ENCODE peak calls at places on chromosomes 13 and 19, in ten cellular contexts. One of them, this sample, is unnamed. For H3K4me1, the result is how much of the 10 kb centered on the place peaks cover.

GRCh38 chr19:38425810-38426466 is at the start of gene RASGRP4:
- DNase-seq in spleen: peak
- DNase-seq in body of pancreas: no peak
- DNase-seq in ascending aorta: no peak
- DNase-seq in endothelial cell of umbilical vein: no peak
- DNase-seq in SJSA1: no peak
- DNase-seq in ovary: no peak
- DNase-seq in heart right ventricle: peak
- DNase-seq in CD4-positive, alpha-beta memory T cell: peak
- DNase-seq in mammary epithelial cell: no peak
- DNase-seq in this sample: no peak

GRCh38 chr19:18879579-18880373 is 16.2 kb downstream of the CERS1 start:
- DNase-seq in body of pancreas: no peak
- DNase-seq in ascending aorta: no peak
- DNase-seq in mammary epithelial cell: peak
- DNase-seq in CD4-positive, alpha-beta memory T cell: peak
- DNase-seq in endothelial cell of umbilical vein: peak
- DNase-seq in spleen: peak
- DNase-seq in heart right ventricle: no peak
- DNase-seq in ovary: no peak
- DNase-seq in SJSA1: no peak
- DNase-seq in this sample: peak

GRCh38 chr13:113065406-113066141 is 40.0 kb upstream of the F7 start:
- DNase-seq in heart right ventricle: peak
- DNase-seq in spleen: no peak
- DNase-seq in mammary epithelial cell: no peak
- DNase-seq in SJSA1: no peak
- DNase-seq in CD4-positive, alpha-beta memory T cell: no peak
- DNase-seq in ovary: no peak
- DNase-seq in endothelial cell of umbilical vein: no peak
- DNase-seq in body of pancreas: no peak
- DNase-seq in ascending aorta: no peak
- DNase-seq in this sample: no peak

GRCh38 chr19:8537099-8537498 is 23.1 kb upstream of the ZNF414 start:
- DNase-seq in spleen: no peak
- DNase-seq in CD4-positive, alpha-beta memory T cell: no peak
- DNase-seq in body of pancreas: no peak
- DNase-seq in mammary epithelial cell: no peak
- DNase-seq in ascending aorta: no peak
- DNase-seq in ovary: no peak
- DNase-seq in heart right ventricle: no peak
- DNase-seq in endothelial cell of umbilical vein: no peak
- DNase-seq in SJSA1: no peak
- DNase-seq in this sample: no peak

GRCh38 chr13:98599502-98600328 is 22.8 kb upstream of the STK24 start:
- DNase-seq in spleen: no peak
- DNase-seq in CD4-positive, alpha-beta memory T cell: no peak
- DNase-seq in endothelial cell of umbilical vein: no peak
- DNase-seq in heart right ventricle: no peak
- DNase-seq in ascending aorta: no peak
- DNase-seq in SJSA1: no peak
- DNase-seq in body of pancreas: no peak
- DNase-seq in ovary: no peak
- DNase-seq in mammary epithelial cell: no peak
- DNase-seq in this sample: no peak

GRCh38 chr19:47228168-47228936 is 2.6 kb downstream of the BBC3 start:
- DNase-seq in CD4-positive, alpha-beta memory T cell: peak
- DNase-seq in ovary: peak
- DNase-seq in spleen: peak
- DNase-seq in heart right ventricle: peak
- DNase-seq in SJSA1: peak
- DNase-seq in endothelial cell of umbilical vein: no peak
- DNase-seq in mammary epithelial cell: peak
- DNase-seq in body of pancreas: peak
- DNase-seq in ascending aorta: no peak
- DNase-seq in this sample: peak

GRCh38 chr19:982567-983170 is 1.5 kb upstream of the WDR18 start:
- DNase-seq in body of pancreas: peak
- DNase-seq in spleen: peak
- DNase-seq in heart right ventricle: peak
- DNase-seq in SJSA1: peak
- DNase-seq in ovary: peak
- DNase-seq in CD4-positive, alpha-beta memory T cell: peak
- DNase-seq in mammary epithelial cell: peak
- DNase-seq in ascending aorta: no peak
- DNase-seq in endothelial cell of umbilical vein: peak
- DNase-seq in this sample: peak

GRCh38 chr13:72456486-72456885 is 270.9 kb downstream of the MZT1 start:
- DNase-seq in endothelial cell of umbilical vein: no peak
- DNase-seq in heart right ventricle: no peak
- DNase-seq in CD4-positive, alpha-beta memory T cell: no peak
- DNase-seq in ascending aorta: no peak
- DNase-seq in SJSA1: no peak
- DNase-seq in body of pancreas: no peak
- DNase-seq in ovary: no peak
- DNase-seq in spleen: no peak
- DNase-seq in mammary epithelial cell: no peak
- DNase-seq in this sample: no peak

GRCh38 chr13:36919206-36919832 is 719 bp downstream of the SMAD9 start:
- DNase-seq in endothelial cell of umbilical vein: no peak
- DNase-seq in ovary: peak
- DNase-seq in ascending aorta: no peak
- DNase-seq in mammary epithelial cell: peak
- DNase-seq in heart right ventricle: peak
- DNase-seq in SJSA1: peak
- DNase-seq in CD4-positive, alpha-beta memory T cell: no peak
- DNase-seq in body of pancreas: peak
- DNase-seq in spleen: no peak
- DNase-seq in this sample: no peak

GRCh38 chr13:70893832-70894231 is 785.6 kb upstream of the KLHL1 start:
- DNase-seq in ascending aorta: no peak
- DNase-seq in mammary epithelial cell: no peak
- DNase-seq in heart right ventricle: no peak
- DNase-seq in endothelial cell of umbilical vein: no peak
- DNase-seq in ovary: no peak
- DNase-seq in SJSA1: no peak
- DNase-seq in body of pancreas: no peak
- DNase-seq in spleen: no peak
- DNase-seq in CD4-positive, alpha-beta memory T cell: no peak
- DNase-seq in this sample: no peak

GRCh38 chr19:1707240-1707639 is 46.1 kb upstream of the ONECUT3 start:
- DNase-seq in ovary: no peak
- DNase-seq in SJSA1: no peak
- DNase-seq in endothelial cell of umbilical vein: no peak
- DNase-seq in spleen: no peak
- DNase-seq in CD4-positive, alpha-beta memory T cell: no peak
- DNase-seq in ascending aorta: no peak
- DNase-seq in mammary epithelial cell: no peak
- DNase-seq in heart right ventricle: no peak
- DNase-seq in body of pancreas: no peak
- DNase-seq in this sample: no peak

GRCh38 chr13:106520205-106521004 is 15.1 kb downstream of the EFNB2 start:
- DNase-seq in endothelial cell of umbilical vein: peak
- DNase-seq in CD4-positive, alpha-beta memory T cell: no peak
- DNase-seq in mammary epithelial cell: no peak
- DNase-seq in body of pancreas: no peak
- DNase-seq in SJSA1: no peak
- DNase-seq in ovary: no peak
- DNase-seq in ascending aorta: no peak
- DNase-seq in heart right ventricle: no peak
- DNase-seq in spleen: no peak
- DNase-seq in this sample: no peak

GRCh38 chr19:19134687-19135158 is 3.6 kb downstream of the TMEM161A start:
- DNase-seq in endothelial cell of umbilical vein: no peak
- DNase-seq in mammary epithelial cell: no peak
- DNase-seq in spleen: no peak
- DNase-seq in body of pancreas: peak
- DNase-seq in CD4-positive, alpha-beta memory T cell: peak
- DNase-seq in heart right ventricle: no peak
- DNase-seq in SJSA1: no peak
- DNase-seq in ascending aorta: no peak
- DNase-seq in ovary: no peak
- DNase-seq in this sample: no peak

GRCh38 chr13:38697628-38698333 is 10.9 kb downstream of the FREM2 start:
- DNase-seq in spleen: no peak
- DNase-seq in heart right ventricle: no peak
- DNase-seq in CD4-positive, alpha-beta memory T cell: no peak
- DNase-seq in mammary epithelial cell: peak
- DNase-seq in ascending aorta: no peak
- DNase-seq in SJSA1: no peak
- DNase-seq in body of pancreas: no peak
- DNase-seq in ovary: no peak
- DNase-seq in endothelial cell of umbilical vein: no peak
- DNase-seq in this sample: no peak

GRCh38 chr19:51607920-51608562 is 22.2 kb downstream of the SIGLEC5 start:
- DNase-seq in body of pancreas: peak
- DNase-seq in SJSA1: peak
- DNase-seq in mammary epithelial cell: peak
- DNase-seq in ovary: peak
- DNase-seq in ascending aorta: peak
- DNase-seq in CD4-positive, alpha-beta memory T cell: peak
- DNase-seq in heart right ventricle: peak
- DNase-seq in endothelial cell of umbilical vein: peak
- DNase-seq in spleen: peak
- DNase-seq in this sample: no peak

GRCh38 chr19:588758-589692 is 656 bp upstream of the HCN2 start:
- DNase-seq in ascending aorta: no peak
- DNase-seq in endothelial cell of umbilical vein: no peak
- DNase-seq in body of pancreas: no peak
- DNase-seq in SJSA1: no peak
- DNase-seq in ovary: no peak
- DNase-seq in spleen: no peak
- DNase-seq in mammary epithelial cell: no peak
- DNase-seq in CD4-positive, alpha-beta memory T cell: no peak
- DNase-seq in heart right ventricle: peak
- DNase-seq in this sample: no peak

GRCh38 chr13:57634829-57635165 is 3.3 kb downstream of the PCDH17 start:
- DNase-seq in SJSA1: no peak
- DNase-seq in ovary: no peak
- DNase-seq in CD4-positive, alpha-beta memory T cell: no peak
- DNase-seq in endothelial cell of umbilical vein: no peak
- DNase-seq in spleen: peak
- DNase-seq in body of pancreas: peak
- DNase-seq in ascending aorta: no peak
- DNase-seq in mammary epithelial cell: no peak
- DNase-seq in heart right ventricle: peak
- DNase-seq in this sample: no peak

GRCh38 chr13:26946675-26947342 is 186.2 kb upstream of the GPR12 start:
- DNase-seq in endothelial cell of umbilical vein: peak
- DNase-seq in body of pancreas: no peak
- DNase-seq in ascending aorta: no peak
- DNase-seq in ovary: no peak
- DNase-seq in CD4-positive, alpha-beta memory T cell: no peak
- DNase-seq in SJSA1: peak
- DNase-seq in heart right ventricle: no peak
- DNase-seq in spleen: no peak
- DNase-seq in mammary epithelial cell: peak
- DNase-seq in this sample: no peak

GRCh38 chr13:98632971-98633370 is 56.1 kb upstream of the STK24 start:
- DNase-seq in CD4-positive, alpha-beta memory T cell: no peak
- DNase-seq in ovary: no peak
- DNase-seq in heart right ventricle: no peak
- DNase-seq in body of pancreas: no peak
- DNase-seq in mammary epithelial cell: no peak
- DNase-seq in spleen: no peak
- DNase-seq in ascending aorta: no peak
- DNase-seq in endothelial cell of umbilical vein: no peak
- DNase-seq in SJSA1: no peak
- DNase-seq in this sample: no peak

GRCh38 chr13:108877300-108877699 is 247.9 kb downstream of the MYO16 start:
- DNase-seq in endothelial cell of umbilical vein: no peak
- DNase-seq in body of pancreas: no peak
- DNase-seq in heart right ventricle: no peak
- DNase-seq in spleen: no peak
- DNase-seq in ovary: no peak
- DNase-seq in CD4-positive, alpha-beta memory T cell: no peak
- DNase-seq in SJSA1: peak
- DNase-seq in ascending aorta: no peak
- DNase-seq in mammary epithelial cell: peak
- DNase-seq in this sample: no peak

GRCh38 chr19:51194527-51195315 is 30.2 kb upstream of the CD33 start:
- DNase-seq in SJSA1: peak
- DNase-seq in mammary epithelial cell: peak
- DNase-seq in heart right ventricle: no peak
- DNase-seq in ascending aorta: no peak
- DNase-seq in ovary: no peak
- DNase-seq in spleen: no peak
- DNase-seq in endothelial cell of umbilical vein: no peak
- DNase-seq in body of pancreas: no peak
- DNase-seq in CD4-positive, alpha-beta memory T cell: no peak
- DNase-seq in this sample: no peak

GRCh38 chr19:17303940-17304267 is 679 bp upstream of the ABHD8 start:
- DNase-seq in SJSA1: no peak
- DNase-seq in endothelial cell of umbilical vein: no peak
- DNase-seq in CD4-positive, alpha-beta memory T cell: no peak
- DNase-seq in ascending aorta: no peak
- DNase-seq in body of pancreas: no peak
- DNase-seq in heart right ventricle: no peak
- DNase-seq in ovary: peak
- DNase-seq in spleen: peak
- DNase-seq in mammary epithelial cell: no peak
- DNase-seq in this sample: no peak
- H3K4me1 ChIP-seq in SJSA1: under half
- H3K4me1 ChIP-seq in endothelial cell of umbilical vein: under half
- H3K4me1 ChIP-seq in CD4-positive, alpha-beta memory T cell: under half
- H3K4me1 ChIP-seq in ascending aorta: under half
- H3K4me1 ChIP-seq in body of pancreas: under half
- H3K4me1 ChIP-seq in heart right ventricle: half or more
- H3K4me1 ChIP-seq in ovary: under half
- H3K4me1 ChIP-seq in spleen: under half
- H3K4me1 ChIP-seq in mammary epithelial cell: under half
- H3K4me1 ChIP-seq in this sample: under half

GRCh38 chr19:12789098-12789903 is 2.0 kb upstream of the JUNB start:
- DNase-seq in spleen: no peak
- DNase-seq in endothelial cell of umbilical vein: peak
- DNase-seq in body of pancreas: no peak
- DNase-seq in ovary: no peak
- DNase-seq in mammary epithelial cell: peak
- DNase-seq in ascending aorta: no peak
- DNase-seq in SJSA1: peak
- DNase-seq in heart right ventricle: no peak
- DNase-seq in CD4-positive, alpha-beta memory T cell: peak
- DNase-seq in this sample: no peak
- H3K27ac ChIP-seq in spleen: peak
- H3K27ac ChIP-seq in endothelial cell of umbilical vein: peak
- H3K27ac ChIP-seq in body of pancreas: peak
- H3K27ac ChIP-seq in ovary: peak
- H3K27ac ChIP-seq in mammary epithelial cell: peak
- H3K27ac ChIP-seq in ascending aorta: peak
- H3K27ac ChIP-seq in SJSA1: peak
- H3K27ac ChIP-seq in heart right ventricle: peak
- H3K27ac ChIP-seq in CD4-positive, alpha-beta memory T cell: peak
- H3K27ac ChIP-seq in this sample: peak

GRCh38 chr13:100323937-100324336 is 235.0 kb downstream of the PCCA start:
- DNase-seq in ascending aorta: no peak
- DNase-seq in endothelial cell of umbilical vein: no peak
- DNase-seq in SJSA1: no peak
- DNase-seq in ovary: no peak
- DNase-seq in mammary epithelial cell: no peak
- DNase-seq in CD4-positive, alpha-beta memory T cell: no peak
- DNase-seq in heart right ventricle: no peak
- DNase-seq in spleen: no peak
- DNase-seq in body of pancreas: no peak
- DNase-seq in this sample: no peak
- H3K4me3 ChIP-seq in ascending aorta: no peak
- H3K4me3 ChIP-seq in endothelial cell of umbilical vein: no peak
- H3K4me3 ChIP-seq in SJSA1: no peak
- H3K4me3 ChIP-seq in ovary: no peak
- H3K4me3 ChIP-seq in mammary epithelial cell: no peak
- H3K4me3 ChIP-seq in CD4-positive, alpha-beta memory T cell: no peak
- H3K4me3 ChIP-seq in heart right ventricle: no peak
- H3K4me3 ChIP-seq in spleen: no peak
- H3K4me3 ChIP-seq in body of pancreas: no peak
- H3K4me3 ChIP-seq in this sample: no peak

GRCh38 chr13:110329798-110330461 is 22.8 kb downstream of the COL4A2 start:
- DNase-seq in CD4-positive, alpha-beta memory T cell: no peak
- DNase-seq in SJSA1: peak
- DNase-seq in heart right ventricle: no peak
- DNase-seq in mammary epithelial cell: no peak
- DNase-seq in endothelial cell of umbilical vein: no peak
- DNase-seq in ovary: no peak
- DNase-seq in body of pancreas: no peak
- DNase-seq in ascending aorta: no peak
- DNase-seq in spleen: no peak
- DNase-seq in this sample: no peak
- H3K4me1 ChIP-seq in CD4-positive, alpha-beta memory T cell: under half
- H3K4me1 ChIP-seq in SJSA1: half or more
- H3K4me1 ChIP-seq in heart right ventricle: half or more
- H3K4me1 ChIP-seq in mammary epithelial cell: under half
- H3K4me1 ChIP-seq in endothelial cell of umbilical vein: under half
- H3K4me1 ChIP-seq in ovary: under half
- H3K4me1 ChIP-seq in body of pancreas: under half
- H3K4me1 ChIP-seq in ascending aorta: under half
- H3K4me1 ChIP-seq in spleen: under half
- H3K4me1 ChIP-seq in this sample: under half

This sample was measured in CD8-positive, alpha-beta memory T cell.